ENCODE peak calls at places on chromosomes 3 and 15, in five cellular contexts. C, O, G, X and V are unnamed samples.

GRCh38 chr15:74222705-74223104 is 13.4 kb upstream of the CCDC33 start:
- DNase-seq in X (no peak), C (peak; percentile 63), O (no peak), G (no peak), V (peak; percentile 75)

GRCh38 chr3:194072097-194072428 is 63.9 kb upstream of the HES1 start:
- DNase-seq in O (no peak), X (no peak), C (no peak), G (no peak), V (no peak)

GRCh38 chr3:172097585-172097984 is 58.2 kb downstream of the FNDC3B start:
- DNase-seq in G (no peak), X (no peak), O (no peak), C (no peak), V (no peak)

GRCh38 chr3:127073931-127074820 is 91.3 kb downstream of the PLXNA1 start:
- DNase-seq in X (peak; percentile 82), O (no peak), G (no peak), C (no peak), V (no peak)

GRCh38 chr3:181313379-181313778 is 323.8 kb upstream of the DNAJC19 start:
- DNase-seq in O (no peak), X (no peak), C (no peak), G (no peak), V (no peak)

GRCh38 chr3:72340476-72341379 is 507.5 kb downstream of the SHQ1 start:
- DNase-seq in O (no peak), G (no peak), C (no peak), X (no peak), V (no peak)

GRCh38 chr3:117019082-117019713 is 309.6 kb downstream of the TUSC7 start:
- DNase-seq in X (peak; percentile 26), O (peak; percentile 10), C (peak; percentile 56), G (peak; percentile 53), V (peak; percentile 45)

GRCh38 chr3:46849098-46849631 is 14.1 kb downstream of the MYL3 start:
- DNase-seq in G (no peak), O (no peak), C (no peak), X (peak; percentile 10), V (no peak)

GRCh38 chr3:135918600-135918999 is 46.9 kb upstream of the PPP2R3A start:
- DNase-seq in X (no peak), O (peak; percentile 7), G (no peak), C (no peak), V (no peak)

GRCh38 chr3:180802837-180803236 is 109.6 kb upstream of the FXR1 start:
- DNase-seq in G (no peak), O (peak; percentile 28), C (no peak), X (no peak), V (no peak)

GRCh38 chr3:52827866-52828376 is 2.6 kb downstream of the ITIH4 start:
- DNase-seq in G (no peak), C (no peak), X (no peak), O (peak; percentile 90), V (no peak)

GRCh38 chr15:82139823-82140268 is 94.0 kb upstream of the MEX3B start:
- DNase-seq in O (peak; percentile 36), C (no peak), G (peak; percentile 9), X (no peak), V (peak; percentile 26)

GRCh38 chr3:169403855-169404254 is 259.7 kb downstream of the MECOM start:
- DNase-seq in O (no peak), C (no peak), X (no peak), G (no peak), V (no peak)

GRCh38 chr15:35092311-35092710 is 7.2 kb upstream of the NANOGP8 start:
- DNase-seq in C (no peak), X (no peak), G (no peak), O (no peak), V (no peak)

GRCh38 chr3:155130001-155130400 is 49.9 kb downstream of the MME start:
- DNase-seq in O (no peak), X (no peak), G (no peak), C (no peak), V (no peak)

GRCh38 chr3:169268942-169269460 is 394.5 kb downstream of the MECOM start:
- DNase-seq in X (no peak), O (no peak), G (no peak), C (no peak), V (no peak)

GRCh38 chr3:36813320-36813719 is 49.0 kb upstream of the DCLK3 start:
- DNase-seq in G (no peak), C (no peak), O (no peak), X (peak; percentile 45), V (peak; percentile 0)

GRCh38 chr15:75202251-75203016 is 752 bp downstream of the C15orf39 start:
- DNase-seq in C (peak; percentile 89), X (peak; percentile 70), G (peak; percentile 80), O (peak; percentile 38), V (no peak)

GRCh38 chr3:193906849-193907410 is 229.0 kb upstream of the HES1 start:
- DNase-seq in C (no peak), O (no peak), X (no peak), G (no peak), V (no peak)

GRCh38 chr3:183394150-183394549 is 34.3 kb downstream of the MCF2L2 start:
- DNase-seq in G (no peak), C (no peak), X (no peak), O (no peak), V (no peak)

GRCh38 chr15:88385078-88385700 is 82.0 kb downstream of the MRPL46 start:
- DNase-seq in X (no peak), O (no peak), C (no peak), G (no peak), V (no peak)

GRCh38 chr3:150868282-150868681 is 37.0 kb downstream of the MINDY4B start:
- DNase-seq in O (no peak), C (no peak), G (no peak), X (no peak), V (no peak)

GRCh38 chr15:31396881-31397560 is 70.4 kb downstream of the KLF13 start:
- DNase-seq in O (peak; percentile 40), X (peak; percentile 71), G (no peak), C (peak; percentile 97), V (no peak)

GRCh38 chr3:144028798-144029411 is 57.3 kb downstream of the DIPK2A start:
- DNase-seq in O (no peak), G (peak; percentile 47), C (no peak), X (no peak), V (no peak)

GRCh38 chr15:55737373-55737772 is 5.6 kb downstream of the PRTG start:
- DNase-seq in C (no peak), G (no peak), O (no peak), X (no peak), V (no peak)

GRCh38 chr3:111859974-111860859 is 1.2 kb downstream of the PHLDB2 start:
- DNase-seq in C (peak; percentile 71), G (peak; percentile 63), X (peak; percentile 85), O (peak; percentile 71), V (peak; percentile 63)
- TF ChIP-seq POLR2AphosphoS5 in C (peak; percentile 46), G (no peak), X (peak; percentile 72), O (no peak), V (peak; percentile 22)

GRCh38 chr3:42161050-42161935 is 70.1 kb downstream of the TRAK1 start:
- DNase-seq in G (no peak), O (peak; percentile 25), X (no peak), C (no peak), V (no peak)

GRCh38 chr3:42162462-42162861 is 71.3 kb downstream of the TRAK1 start:
- DNase-seq in C (no peak), O (peak; percentile 56), X (no peak), G (no peak), V (no peak)

GRCh38 chr3:42157915-42158538 is 66.9 kb downstream of the TRAK1 start:
- DNase-seq in G (no peak), C (no peak), O (no peak), X (no peak), V (no peak)

GRCh38 chr3:42159706-42160472 is 68.7 kb downstream of the TRAK1 start:
- DNase-seq in G (no peak), O (peak; percentile 77), X (peak; percentile 65), C (peak; percentile 87), V (no peak)

GRCh38 chr3:42159147-42159546 is 68.0 kb downstream of the TRAK1 start:
- DNase-seq in O (no peak), G (no peak), X (no peak), C (no peak), V (no peak)
- H3K27ac ChIP-seq in O (peak overlapping the region; percentile 70), G (no peak overlapping the region), X (no peak overlapping the region), C (peak overlapping the region; percentile 84), V (no peak overlapping the region)

DNA sequence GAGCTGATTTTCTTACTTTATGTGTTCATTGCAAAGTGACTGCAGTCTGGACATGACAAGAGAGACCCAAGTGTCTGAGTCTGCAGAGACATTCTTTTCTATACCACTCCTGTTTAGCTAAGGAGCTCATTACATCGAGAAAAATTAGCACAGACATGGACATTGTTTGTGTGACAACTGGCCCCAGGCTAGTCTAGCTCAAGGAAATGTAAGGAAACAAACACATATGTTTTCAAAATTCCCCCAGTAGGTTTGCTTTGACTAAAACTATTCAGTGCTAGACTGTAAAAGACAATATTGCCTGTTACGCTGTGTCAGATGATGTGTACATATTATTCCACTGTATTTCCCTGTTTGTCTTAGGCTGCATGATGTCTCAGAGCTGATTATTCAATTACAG is 40.9 kb downstream of the TPRG1 start:
- DNase-seq in X (no peak), G (no peak), O (no peak), C (no peak), V (no peak)
- TF ChIP-seq POLR2AphosphoS5 in X (no peak), G (no peak), O (no peak), C (no peak), V (no peak)

DNA sequence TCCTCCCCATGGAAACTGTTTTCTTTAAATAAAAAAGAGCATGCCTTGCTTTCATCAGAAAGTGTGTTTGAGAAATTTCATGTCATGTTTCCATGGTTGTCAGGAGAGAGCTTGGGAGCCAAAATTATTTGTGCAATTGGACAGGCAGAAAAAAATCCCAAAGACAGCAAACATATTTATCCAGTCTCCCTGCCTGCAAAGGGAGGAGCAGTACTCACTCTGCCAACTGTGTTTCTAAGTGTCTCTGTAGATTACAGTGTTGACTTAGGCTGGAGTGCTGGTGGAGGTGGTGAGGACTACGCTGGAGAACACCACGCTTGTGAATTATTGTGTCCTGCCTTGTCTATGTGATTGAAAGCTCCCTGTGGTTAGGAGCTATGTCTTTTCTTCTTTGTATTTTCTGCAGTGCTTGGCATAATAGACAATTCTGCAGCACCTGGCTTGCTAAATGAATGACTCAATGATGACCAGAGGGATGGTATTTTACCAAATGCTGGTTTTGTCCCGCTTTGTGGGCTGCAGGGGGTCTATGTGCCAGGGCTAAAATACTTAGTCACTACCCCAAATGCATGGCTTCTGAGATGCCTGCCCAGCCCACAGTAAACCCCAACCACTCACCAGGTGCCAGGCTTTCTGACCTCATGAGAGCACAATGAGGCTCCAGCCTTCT is 50.8 kb downstream of the BOC start:
- DNase-seq in O (peak; percentile 15), C (no peak), G (no peak), X (no peak), V (no peak)
- H3K27ac ChIP-seq in O (no peak overlapping the region), C (peak overlapping the region; percentile 42), G (no peak overlapping the region), X (peak overlapping the region; percentile 93), V (peak overlapping the region; percentile 79)

GRCh38 chr3:33277193-33277882 is at the start of gene FBXL2:
- DNase-seq in O (peak; percentile 75), G (no peak), C (peak; percentile 24), X (peak; percentile 51), V (no peak)
- TF ChIP-seq POLR2AphosphoS5 in O (no peak), G (no peak), C (no peak), X (no peak), V (peak; percentile 62)

GRCh38 chr3:11602886-11603285 is 40.8 kb downstream of the VGLL4 start:
- DNase-seq in O (no peak), C (no peak), X (no peak), G (no peak), V (no peak)
- H3K27ac ChIP-seq in O (no peak overlapping the region), C (peak overlapping the region; percentile 88), X (peak overlapping the region; percentile 89), G (no peak overlapping the region), V (peak overlapping the region; percentile 89)

GRCh38 chr3:170420307-170420821 is 1.7 kb downstream of the CLDN11 start:
- DNase-seq in X (peak; percentile 26), G (no peak), O (no peak), C (no peak), V (no peak)
- TF ChIP-seq POLR2AphosphoS5 in X (no peak), G (no peak), O (no peak), C (no peak), V (no peak)